ENCODE peak calls at places on chromosome 7, in ten cellular contexts. H is WERI-Rb-1, S is GM06990, C is kidney epithelial cell, U is PC-9, Z is HepG2, G is psoas muscle, Y is bronchial epithelial cell, N is stomach, X is A549. P is an unnamed sample.

GRCh38 chr7:155815332-155816191 is 3.3 kb upstream of the SHH start:
- DNase-seq in H (peak; percentile 53), S (peak; percentile 47), C (no peak), U (peak; percentile 49), Z (no peak), G (no peak), Y (peak; percentile 31), N (peak; percentile 76), X (peak; percentile 63), P (no peak)

GRCh38 chr7:52781250-52781649 is 254.2 kb upstream of the POM121L12 start:
- DNase-seq in H (no peak), S (no peak), C (no peak), U (no peak), Z (no peak), G (no peak), Y (no peak), N (no peak), X (no peak), P (no peak)

GRCh38 chr7:132881317-132881716 is 200.6 kb downstream of the CHCHD3 start:
- DNase-seq in H (no peak), S (no peak), C (no peak), U (no peak), Z (no peak), G (no peak), Y (no peak), N (no peak), X (no peak), P (no peak)

GRCh38 chr7:100967292-100967863 is 2.0 kb upstream of the MUC12 start:
- DNase-seq in H (no peak), S (no peak), C (no peak), U (no peak), Z (no peak), G (no peak), Y (no peak), N (no peak), X (peak; percentile 31), P (no peak)

GRCh38 chr7:151349507-151349853 is 7.9 kb downstream of the NUB1 start:
- DNase-seq in H (no peak), S (peak; percentile 59), C (no peak), U (no peak), Z (no peak), G (no peak), Y (no peak), N (no peak), X (no peak), P (no peak)

GRCh38 chr7:37211097-37211496 is 237.6 kb downstream of the ELMO1 start:
- DNase-seq in H (no peak), S (no peak), C (no peak), U (no peak), Z (no peak), G (peak; percentile 56), Y (peak; percentile 66), N (no peak), X (no peak), P (no peak)

GRCh38 chr7:20835111-20835750 is 48.5 kb upstream of the SP8 start:
- DNase-seq in H (no peak), S (no peak), C (no peak), U (no peak), Z (no peak), G (no peak), Y (no peak), N (no peak), X (no peak), P (no peak)

GRCh38 chr7:37420931-37421330 is 27.7 kb downstream of the ELMO1 start:
- DNase-seq in H (no peak), S (no peak), C (no peak), U (no peak), Z (no peak), G (no peak), Y (no peak), N (no peak), X (no peak), P (no peak)

GRCh38 chr7:76301000-76301399 is 1.5 kb upstream of the HSPB1 start:
- DNase-seq in H (no peak), S (no peak), C (no peak), U (no peak), Z (no peak), G (no peak), Y (no peak), N (no peak), X (no peak), P (no peak)

GRCh38 chr7:76300210-76300731 is 2.2 kb upstream of the HSPB1 start:
- DNase-seq in H (no peak), S (no peak), C (peak; percentile 93), U (peak; percentile 96), Z (peak; percentile 76), G (no peak), Y (peak; percentile 98), N (peak; percentile 65), X (peak; percentile 91), P (peak; percentile 90)

GRCh38 chr7:76303057-76303828 is 770 bp downstream of the HSPB1 start:
- DNase-seq in H (peak; percentile 95), S (peak; percentile 78), C (peak; percentile 79), U (peak; percentile 82), Z (peak; percentile 86), G (peak; percentile 87), Y (peak; percentile 71), N (peak; percentile 85), X (peak; percentile 93), P (peak; percentile 67)

GRCh38 chr7:76303829-76304505 is 1.5 kb downstream of the HSPB1 start:
- DNase-seq in H (no peak), S (no peak), C (no peak), U (peak; percentile 59), Z (peak; percentile 43), G (peak; percentile 57), Y (peak; percentile 34), N (no peak), X (peak; percentile 58), P (no peak)

DNA sequence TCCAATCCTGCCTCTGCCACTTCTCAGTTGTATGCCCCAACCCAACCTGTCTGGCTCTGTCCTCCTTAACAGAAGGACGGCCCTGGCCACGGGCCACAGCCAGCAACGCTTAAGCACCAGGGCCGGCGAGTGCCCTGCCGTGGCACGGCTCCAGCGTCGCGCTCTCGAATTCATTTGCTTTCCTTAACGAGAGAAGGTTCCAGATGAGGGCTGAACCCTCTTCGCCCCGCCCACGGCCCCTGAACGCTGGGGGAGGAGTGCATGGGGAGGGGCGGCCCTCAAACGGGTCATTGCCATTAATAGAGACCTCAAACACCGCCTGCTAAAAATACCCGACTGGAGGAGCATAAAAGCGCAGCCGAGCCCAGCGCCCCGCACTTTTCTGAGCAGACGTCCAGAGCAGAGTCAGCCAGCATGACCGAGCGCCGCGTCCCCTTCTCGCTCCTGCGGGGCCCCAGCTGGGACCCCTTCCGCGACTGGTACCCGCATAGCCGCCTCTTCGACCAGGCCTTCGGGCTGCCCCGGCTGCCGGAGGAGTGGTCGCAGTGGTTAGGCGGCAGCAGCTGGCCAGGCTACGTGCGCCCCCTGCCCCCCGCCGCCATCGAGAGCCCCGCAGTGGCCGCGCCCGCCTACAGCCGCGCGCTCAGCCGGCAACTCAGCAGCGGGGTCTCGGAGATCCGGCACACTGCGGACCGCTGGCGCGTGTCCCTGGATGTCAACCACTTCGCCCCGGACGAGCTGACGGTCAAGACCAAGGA is at the start of gene HSPB1:
- DNase-seq in H (peak; percentile 83), S (peak; percentile 88), C (no peak), U (peak; percentile 77), Z (peak; percentile 65), G (peak; percentile 96), Y (peak; percentile 85), N (peak; percentile 97), X (peak; percentile 92), P (peak; percentile 98)
- TF ChIP-seq CTCF in H (no peak), S (no peak), C (no peak), U (no peak), Z (no peak), G (no peak), Y (no peak), N (no peak), X (no peak), P (peak; percentile 1)

GRCh38 chr7:47329320-47329926 is 252.5 kb downstream of the TNS3 start:
- DNase-seq in H (no peak), S (no peak), C (no peak), U (no peak), Z (no peak), G (no peak), Y (no peak), N (no peak), X (no peak), P (no peak)

GRCh38 chr7:47327698-47328391 is 254.1 kb downstream of the TNS3 start:
- DNase-seq in H (no peak), S (no peak), C (no peak), U (no peak), Z (no peak), G (peak; percentile 83), Y (peak; percentile 47), N (peak; percentile 85), X (no peak), P (peak; percentile 4)

GRCh38 chr7:47327306-47327697 is 254.6 kb downstream of the TNS3 start:
- DNase-seq in H (no peak), S (no peak), C (no peak), U (no peak), Z (no peak), G (no peak), Y (no peak), N (no peak), X (no peak), P (no peak)

GRCh38 chr7:47330026-47330425 is 251.9 kb downstream of the TNS3 start:
- DNase-seq in H (no peak), S (no peak), C (no peak), U (no peak), Z (no peak), G (no peak), Y (no peak), N (no peak), X (no peak), P (no peak)

DNA sequence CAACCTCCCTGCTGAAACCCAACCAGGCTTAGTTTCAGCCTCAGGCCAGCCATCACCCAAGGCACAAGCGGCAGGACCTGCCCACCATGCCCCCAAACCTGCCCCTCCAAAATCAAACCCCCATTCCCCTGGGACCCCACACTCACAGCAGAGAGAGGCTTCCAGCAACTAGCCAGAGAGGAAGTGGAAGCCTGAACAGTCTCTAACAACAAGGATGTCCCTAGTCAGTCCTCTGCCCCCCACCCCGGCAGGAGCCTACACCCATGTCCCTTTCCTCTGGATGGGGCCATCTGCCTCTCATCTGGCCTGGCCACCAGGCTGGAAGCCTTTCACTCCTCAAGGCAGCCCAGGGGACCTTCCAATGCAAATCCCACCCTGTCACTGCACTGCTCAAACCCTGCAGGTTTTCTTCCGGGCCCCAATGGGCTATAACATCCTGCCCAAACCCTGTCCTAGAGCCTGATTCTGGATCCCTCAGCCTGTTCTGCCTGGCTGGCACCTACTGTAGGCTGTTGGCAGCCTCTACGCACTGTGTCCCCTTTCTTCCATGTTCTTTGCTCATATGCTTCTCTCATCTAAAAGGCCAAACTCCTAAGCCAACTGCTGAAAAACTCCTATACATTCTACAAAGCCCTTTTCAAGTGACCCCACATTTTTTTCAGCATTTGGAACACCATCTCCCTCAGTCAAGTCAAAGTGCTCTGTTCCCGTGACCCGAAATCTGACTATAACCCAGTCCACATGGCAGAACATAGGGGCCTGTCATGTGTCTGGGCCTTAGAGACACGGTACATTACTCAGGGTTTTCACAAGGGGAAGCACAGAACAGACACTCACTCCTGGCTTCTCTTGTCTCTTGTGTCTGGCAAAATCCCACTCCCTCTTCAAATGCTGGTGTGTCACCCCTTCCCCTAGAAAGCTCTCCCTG is 253.3 kb downstream of the TNS3 start:
- DNase-seq in H (no peak), S (no peak), C (no peak), U (no peak), Z (no peak), G (no peak), Y (no peak), N (no peak), X (no peak), P (no peak)
- H3K4me3 ChIP-seq in H (no peak overlapping the region), S (no peak overlapping the region), C (no peak overlapping the region), U (no peak overlapping the region), Z (no peak overlapping the region), G (peak overlapping the region; percentile 41), Y (no peak overlapping the region), N (no peak overlapping the region), X (no peak overlapping the region), P (no peak overlapping the region)

DNA sequence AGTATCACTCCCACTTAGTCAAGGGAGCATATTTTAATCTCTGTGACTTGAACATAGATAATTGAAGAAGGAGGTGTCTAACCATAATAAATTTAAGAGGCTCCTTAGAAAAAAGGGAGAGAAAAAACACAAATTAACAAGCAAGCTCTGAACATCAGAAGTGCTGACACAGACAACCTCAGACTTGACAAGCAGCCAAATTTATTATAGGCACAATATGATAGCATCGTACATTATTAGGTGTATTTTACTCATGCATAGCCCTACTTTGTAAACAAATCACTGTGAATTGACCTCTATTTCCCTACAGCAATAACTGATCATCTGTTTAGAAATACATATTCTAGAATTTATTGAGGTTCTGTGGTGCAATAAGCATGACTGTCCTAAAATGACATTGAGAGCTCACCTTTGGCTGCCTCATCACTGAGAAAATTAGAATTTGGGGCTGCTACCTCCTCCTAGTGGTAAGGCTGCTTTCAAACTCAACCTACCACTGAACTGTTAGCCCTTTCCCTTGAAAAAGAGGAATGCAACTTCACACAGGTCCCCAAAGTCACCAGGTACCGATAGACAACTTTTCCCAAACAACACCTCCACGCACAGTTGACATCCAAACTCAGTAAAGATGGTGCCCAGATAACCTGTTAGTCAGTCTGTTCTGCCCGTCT is 76.0 kb upstream of the SCIN start:
- DNase-seq in H (no peak), S (no peak), C (no peak), U (no peak), Z (no peak), G (no peak), Y (no peak), N (no peak), X (no peak), P (peak; percentile 14)
- TF ChIP-seq CTCF in H (no peak), S (peak; percentile 38), C (peak; percentile 12), U (no peak), Z (no peak), G (no peak), Y (peak; percentile 8), N (no peak), X (peak; percentile 8), P (peak; percentile 14)

DNA sequence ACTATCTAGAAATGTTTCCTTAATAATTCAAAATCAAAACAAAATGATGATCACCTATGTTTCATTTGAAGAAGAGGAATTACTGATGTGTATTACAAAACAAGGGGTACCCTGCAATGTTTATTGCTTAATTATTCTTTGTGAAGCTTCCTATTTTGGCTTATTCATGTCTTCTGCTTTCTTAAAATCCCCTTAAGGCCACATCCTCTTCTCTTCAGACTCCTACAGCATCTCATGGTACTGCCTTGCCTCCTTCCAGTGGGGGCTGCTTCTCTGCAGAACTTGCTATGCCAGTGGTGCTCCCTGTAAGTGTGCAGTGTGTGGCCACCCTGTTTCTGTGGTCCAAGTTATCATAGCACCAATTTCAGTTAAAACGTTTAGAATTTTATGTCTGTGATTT is 35.0 kb downstream of the CCDC146 start:
- DNase-seq in H (no peak), S (peak; percentile 48), C (no peak), U (no peak), Z (no peak), G (no peak), Y (peak; percentile 33), N (no peak), X (no peak), P (no peak)
- H3K4me3 ChIP-seq in H (no peak overlapping the region), S (no peak overlapping the region), C (no peak overlapping the region), U (no peak overlapping the region), Z (no peak overlapping the region), G (no peak overlapping the region), Y (no peak overlapping the region), N (no peak overlapping the region), X (no peak overlapping the region), P (no peak overlapping the region)

P was measured in LNCaP clone FGC.